ENCODE peak calls at places on chromosome 14, in four cellular contexts. One of them, this sample, is unnamed.

GRCh38 chr14:78535041-78535440 is 364.9 kb downstream of the NRXN3 start:
- DNase-seq in H9: no peak
- DNase-seq in uterus: no peak
- DNase-seq in vagina: no peak
- DNase-seq in this sample: peak; percentile 70

GRCh38 chr14:49940805-49941421 is 48.0 kb downstream of the ARF6 start:
- DNase-seq in vagina: no peak
- DNase-seq in H9: no peak
- DNase-seq in uterus: no peak
- DNase-seq in this sample: no peak

GRCh38 chr14:54135804-54136280 is 179.2 kb upstream of the BMP4 start:
- DNase-seq in H9: no peak
- DNase-seq in uterus: no peak
- DNase-seq in vagina: no peak
- DNase-seq in this sample: no peak

GRCh38 chr14:31536201-31536960 is 24.8 kb upstream of the NUBPL start:
- DNase-seq in uterus: no peak
- DNase-seq in H9: no peak
- DNase-seq in vagina: no peak
- DNase-seq in this sample: no peak

GRCh38 chr14:79809849-79810612 is 401.3 kb downstream of the DIO2 start:
- DNase-seq in vagina: no peak
- DNase-seq in uterus: no peak
- DNase-seq in H9: no peak
- DNase-seq in this sample: peak; percentile 23

GRCh38 chr14:31001339-31001658 is 24.1 kb upstream of the AP4S1 start:
- DNase-seq in vagina: no peak
- DNase-seq in uterus: no peak
- DNase-seq in H9: no peak
- DNase-seq in this sample: no peak

GRCh38 chr14:67239582-67239981 is 1.7 kb upstream of the PALS1 start:
- DNase-seq in vagina: no peak
- DNase-seq in uterus: no peak
- DNase-seq in H9: no peak
- DNase-seq in this sample: no peak

GRCh38 chr14:52422650-52423356 is 108.7 kb downstream of the PTGER2 start:
- DNase-seq in vagina: no peak
- DNase-seq in uterus: no peak
- DNase-seq in H9: no peak
- DNase-seq in this sample: no peak

GRCh38 chr14:88424573-88424972 is 39.1 kb downstream of the SPATA7 start:
- DNase-seq in H9: no peak
- DNase-seq in vagina: no peak
- DNase-seq in uterus: no peak
- DNase-seq in this sample: no peak

GRCh38 chr14:56390859-56391258 is 188.7 kb upstream of the TMEM260 start:
- DNase-seq in uterus: no peak
- DNase-seq in H9: no peak
- DNase-seq in vagina: no peak
- DNase-seq in this sample: no peak

GRCh38 chr14:32436993-32437392 is 107.9 kb downstream of the AKAP6 start:
- DNase-seq in H9: no peak
- DNase-seq in vagina: no peak
- DNase-seq in uterus: no peak
- DNase-seq in this sample: no peak

GRCh38 chr14:28765907-28766504 is 581 bp upstream of the FOXG1 start:
- DNase-seq in vagina: no peak
- DNase-seq in H9: peak; percentile 71
- DNase-seq in uterus: no peak
- DNase-seq in this sample: no peak

GRCh38 chr14:85038526-85038925 is 491.4 kb upstream of the FLRT2 start:
- DNase-seq in vagina: no peak
- DNase-seq in H9: no peak
- DNase-seq in uterus: no peak
- DNase-seq in this sample: no peak

GRCh38 chr14:50047274-50047676 is 69.1 kb downstream of the VCPKMT start:
- DNase-seq in uterus: no peak
- DNase-seq in H9: no peak
- DNase-seq in vagina: no peak
- DNase-seq in this sample: peak; percentile 96

GRCh38 chr14:96039633-96040311 is 610 bp downstream of the C14orf132 start:
- DNase-seq in vagina: no peak
- DNase-seq in uterus: peak; percentile 34
- DNase-seq in H9: peak; percentile 61
- DNase-seq in this sample: no peak

GRCh38 chr14:63564318-63564717 is 21.1 kb upstream of the PPP2R5E start:
- DNase-seq in vagina: no peak
- DNase-seq in uterus: no peak
- DNase-seq in H9: no peak
- DNase-seq in this sample: peak; percentile 10

GRCh38 chr14:59320771-59321170 is 132.3 kb downstream of the DAAM1 start:
- DNase-seq in vagina: no peak
- DNase-seq in uterus: no peak
- DNase-seq in H9: no peak
- DNase-seq in this sample: no peak

GRCh38 chr14:91352101-91352500 is 65.5 kb downstream of the CCDC88C start:
- DNase-seq in vagina: no peak
- DNase-seq in H9: no peak
- DNase-seq in uterus: peak; percentile 31
- DNase-seq in this sample: no peak

DNA sequence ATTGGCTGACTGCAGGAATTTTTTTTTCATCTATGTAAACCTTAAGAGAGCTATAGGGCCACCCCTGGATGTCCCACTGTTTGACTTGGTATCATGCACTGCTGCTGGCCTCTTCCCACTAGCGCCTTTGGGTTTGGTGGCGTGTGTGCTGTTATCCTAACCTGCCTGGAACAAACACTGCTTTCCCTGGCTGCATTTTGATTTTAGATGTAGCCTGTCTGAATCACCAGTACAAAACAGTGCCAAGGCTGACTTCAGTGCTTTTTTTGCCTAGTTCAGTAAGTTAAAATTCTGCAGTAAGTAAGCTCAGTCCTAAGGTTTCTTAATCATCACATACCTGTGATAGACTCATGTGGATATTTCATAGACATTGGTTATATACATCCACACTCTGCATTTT is 99.2 kb downstream of the EML1 start:
- DNase-seq in uterus: no peak
- DNase-seq in vagina: no peak
- DNase-seq in H9: no peak
- DNase-seq in this sample: no peak
- H3K4me1 ChIP-seq in uterus: no peaks in the 10 kb centered on the region
- H3K4me1 ChIP-seq in vagina: no peaks in the 10 kb centered on the region
- H3K4me1 ChIP-seq in H9: no peaks in the 10 kb centered on the region
- H3K4me1 ChIP-seq in this sample: no peaks in the 10 kb centered on the region

DNA sequence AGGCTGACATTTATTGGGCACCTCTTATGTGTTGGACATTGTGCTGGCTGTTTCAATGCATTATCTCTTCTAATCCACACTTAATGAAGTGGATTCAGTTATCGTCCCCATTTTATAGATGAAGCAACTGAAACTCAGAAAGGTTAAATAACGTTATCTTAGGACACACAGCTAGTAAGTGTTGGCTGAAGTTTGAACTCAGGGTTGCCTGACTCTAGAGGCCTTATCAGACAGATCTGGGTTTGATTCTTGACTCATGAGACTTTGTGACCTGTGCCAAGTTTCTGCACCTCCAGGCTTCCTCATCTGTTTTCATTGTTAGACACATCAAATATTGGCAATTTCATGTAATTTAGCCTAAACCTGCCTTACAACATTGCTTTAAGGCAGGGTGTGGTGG is 18.2 kb upstream of the IRF2BPL start:
- DNase-seq in vagina: no peak
- DNase-seq in H9: no peak
- DNase-seq in uterus: no peak
- DNase-seq in this sample: peak; percentile 88
- H3K27ac ChIP-seq in vagina: peak overlapping the region; percentile 98
- H3K27ac ChIP-seq in H9: no peak overlapping the region
- H3K27ac ChIP-seq in uterus: peak overlapping the region; percentile 100
- H3K27ac ChIP-seq in this sample: peak overlapping the region; percentile 86

DNA sequence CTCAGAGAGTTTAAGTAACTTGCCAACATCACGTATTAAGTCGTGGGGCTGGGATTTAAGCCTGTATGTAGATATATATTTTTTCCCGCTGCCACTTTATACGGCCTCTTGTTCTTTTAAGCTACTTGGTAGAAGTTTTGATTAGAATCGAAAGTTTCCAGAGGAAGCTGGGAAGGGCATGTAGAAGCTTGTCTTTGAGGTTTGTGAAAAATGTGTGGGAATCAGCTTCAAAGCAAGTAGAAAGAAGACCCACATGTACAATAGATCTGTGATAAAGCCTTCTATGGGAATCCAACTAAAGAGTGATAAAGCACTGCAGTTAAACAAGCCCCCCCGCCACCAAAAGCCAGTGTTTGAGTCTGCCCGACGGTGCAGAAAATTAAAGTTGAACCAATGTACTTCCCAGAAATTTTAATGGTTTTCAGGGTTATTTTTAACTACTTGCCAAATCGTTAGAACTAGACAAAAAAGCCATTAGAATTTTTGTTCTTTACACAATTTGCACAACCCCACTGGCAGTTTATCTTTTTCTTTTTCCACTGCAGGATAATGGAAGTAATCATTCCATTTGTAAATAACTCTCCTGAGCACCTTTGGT is 25.5 kb downstream of the SERPINA11 start:
- DNase-seq in vagina: no peak
- DNase-seq in uterus: no peak
- DNase-seq in H9: no peak
- DNase-seq in this sample: no peak
- H3K27me3 ChIP-seq in vagina: no peaks in the 10 kb centered on the region
- H3K27me3 ChIP-seq in uterus: no peaks in the 10 kb centered on the region
- H3K27me3 ChIP-seq in H9: no peaks in the 10 kb centered on the region
- H3K27me3 ChIP-seq in this sample: no peaks in the 10 kb centered on the region

GRCh38 chr14:60653709-60654161 is 4.5 kb upstream of the SIX1 start:
- DNase-seq in vagina: no peak
- DNase-seq in H9: peak; percentile 39
- DNase-seq in uterus: no peak
- DNase-seq in this sample: no peak

GRCh38 chr14:60651936-60652673 is 2.8 kb upstream of the SIX1 start:
- DNase-seq in uterus: no peak
- DNase-seq in vagina: no peak
- DNase-seq in H9: peak; percentile 59
- DNase-seq in this sample: no peak

GRCh38 chr14:60652674-60653387 is 3.6 kb upstream of the SIX1 start:
- DNase-seq in vagina: no peak
- DNase-seq in H9: peak; percentile 28
- DNase-seq in uterus: no peak
- DNase-seq in this sample: no peak

GRCh38 chr14:60654303-60654925 is 5.1 kb upstream of the SIX1 start:
- DNase-seq in uterus: no peak
- DNase-seq in H9: no peak
- DNase-seq in vagina: no peak
- DNase-seq in this sample: no peak

GRCh38 chr14:60653388-60653690 is 4.1 kb upstream of the SIX1 start:
- DNase-seq in uterus: no peak
- DNase-seq in vagina: no peak
- DNase-seq in H9: peak; percentile 44
- DNase-seq in this sample: no peak
- H3K4me1 ChIP-seq in uterus: peaks cover 10% of the 10 kb centered on the region
- H3K4me1 ChIP-seq in vagina: peaks cover 57% of the 10 kb centered on the region
- H3K4me1 ChIP-seq in H9: peaks cover under 1% of the 10 kb centered on the region
- H3K4me1 ChIP-seq in this sample: peaks cover 7% of the 10 kb centered on the region

GRCh38 chr14:93974299-93974698 is 2.1 kb downstream of the ASB2 start:
- DNase-seq in uterus: no peak
- DNase-seq in vagina: no peak
- DNase-seq in H9: no peak
- DNase-seq in this sample: no peak
- H3K27ac ChIP-seq in uterus: peak overlapping the region; percentile 92
- H3K27ac ChIP-seq in vagina: peak overlapping the region; percentile 19
- H3K27ac ChIP-seq in H9: no peak overlapping the region
- H3K27ac ChIP-seq in this sample: no peak overlapping the region

DNA sequence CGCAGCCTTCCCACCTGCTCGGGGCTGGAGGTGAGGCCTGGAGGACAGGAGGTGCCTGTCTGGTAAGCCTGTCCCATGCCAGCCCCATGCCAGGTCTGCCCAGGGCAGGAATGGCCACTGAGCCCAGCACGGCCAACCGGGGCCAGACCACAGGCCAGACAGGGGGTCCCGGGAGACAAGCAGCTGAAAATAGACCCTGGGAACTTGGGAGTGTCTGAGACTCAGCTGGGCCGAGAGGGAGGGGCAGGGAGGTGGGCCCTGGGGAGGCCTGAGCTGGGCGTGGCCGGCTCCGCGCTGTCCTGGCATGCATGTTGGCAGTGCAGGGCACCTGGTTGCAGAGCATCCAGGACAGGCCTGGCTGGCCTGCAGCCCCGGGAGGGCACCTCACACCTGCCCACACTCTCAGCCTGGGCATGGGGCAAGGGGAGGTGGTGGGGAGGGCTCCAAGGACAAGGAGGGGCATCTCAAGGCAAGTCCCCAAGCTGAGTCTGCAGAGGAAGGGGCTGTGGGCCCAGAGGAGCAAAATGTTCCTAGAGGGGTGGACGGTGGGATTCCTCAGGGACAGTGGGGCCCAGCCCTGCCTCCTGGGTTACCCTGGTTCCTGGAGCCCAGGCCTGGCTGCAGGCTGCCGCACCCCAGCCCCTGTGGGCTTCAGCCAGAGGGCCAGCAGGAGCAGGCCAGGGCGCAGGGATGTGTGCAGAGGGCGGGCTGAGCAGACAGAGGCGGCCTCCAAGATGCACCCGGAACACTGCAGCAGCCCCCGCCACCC is 3.2 kb upstream of the CRIP1 start:
- DNase-seq in H9: no peak
- DNase-seq in uterus: no peak
- DNase-seq in vagina: no peak
- DNase-seq in this sample: peak; percentile 58
- H3K27me3 ChIP-seq in H9: peaks cover 43% of the 10 kb centered on the region
- H3K27me3 ChIP-seq in uterus: peaks cover 5% of the 10 kb centered on the region
- H3K27me3 ChIP-seq in vagina: no peaks in the 10 kb centered on the region
- H3K27me3 ChIP-seq in this sample: no peaks in the 10 kb centered on the region

GRCh38 chr14:99566390-99567354 is 37.3 kb downstream of the CCDC85C start:
- DNase-seq in H9: no peak
- DNase-seq in vagina: no peak
- DNase-seq in uterus: no peak
- DNase-seq in this sample: peak; percentile 82
- H3K4me1 ChIP-seq in H9: peaks cover 13% of the 10 kb centered on the region
- H3K4me1 ChIP-seq in vagina: peaks cover 84% of the 10 kb centered on the region
- H3K4me1 ChIP-seq in uterus: peaks cover 46% of the 10 kb centered on the region
- H3K4me1 ChIP-seq in this sample: peaks cover 12% of the 10 kb centered on the region

This sample was measured in small intestine.